ENCODE peak calls at places on chromosomes 2 and 18, in six cellular contexts. B is HepG2, N is A549, E is GM12878, J is endothelial cell of umbilical vein, C is K562. P is an unnamed sample.

GRCh38 chr2:226792155-226792871 is 7.3 kb downstream of the IRS1 start:
- DNase-seq in B (no peak), N (no peak), E (no peak), J (no peak), C (no peak), P (peak)

GRCh38 chr2:222033541-222033940 is 265.3 kb downstream of the PAX3 start:
- DNase-seq in B (no peak), N (no peak), E (no peak), J (no peak), C (no peak), P (no peak)

GRCh38 chr2:62221141-62221540 is 25.2 kb downstream of the B3GNT2 start:
- DNase-seq in B (peak), N (no peak), E (no peak), J (peak), C (no peak), P (no peak)

GRCh38 chr2:108933691-108934117 is 55.3 kb downstream of the EDAR start:
- DNase-seq in B (no peak), N (no peak), E (no peak), J (no peak), C (peak), P (no peak)

GRCh38 chr2:150303281-150303680 is 184.2 kb downstream of the RND3 start:
- DNase-seq in B (no peak), N (no peak), E (no peak), J (no peak), C (no peak), P (peak)

GRCh38 chr2:625415-626135 is 51.6 kb downstream of the TMEM18 start:
- DNase-seq in B (no peak), N (no peak), E (no peak), J (no peak), C (no peak), P (no peak)

GRCh38 chr2:240123821-240124650 is 12.1 kb downstream of the COPS9 start:
- DNase-seq in B (no peak), N (no peak), E (no peak), J (no peak), C (no peak), P (no peak)

GRCh38 chr2:213229814-213230213 is 54.5 kb upstream of the SPAG16 start:
- DNase-seq in B (peak), N (no peak), E (no peak), J (peak), C (no peak), P (peak)

GRCh38 chr2:168796583-168797285 is 5.7 kb upstream of the NOSTRIN start:
- DNase-seq in B (no peak), N (no peak), E (no peak), J (peak), C (peak), P (peak)

GRCh38 chr2:218230882-218231281 is 13.9 kb downstream of the ARPC2 start:
- DNase-seq in B (peak), N (peak), E (no peak), J (no peak), C (no peak), P (peak)

GRCh38 chr2:174846218-174846617 is 81.9 kb upstream of the CHRNA1 start:
- DNase-seq in B (no peak), N (no peak), E (no peak), J (no peak), C (no peak), P (no peak)

GRCh38 chr2:174846941-174847938 is 83.0 kb upstream of the CHRNA1 start:
- DNase-seq in B (no peak), N (no peak), E (no peak), J (peak), C (no peak), P (peak)

GRCh38 chr2:174842496-174842895 is 78.2 kb upstream of the CHRNA1 start:
- DNase-seq in B (no peak), N (no peak), E (no peak), J (no peak), C (no peak), P (no peak)

GRCh38 chr2:174841931-174842330 is 77.7 kb upstream of the CHRNA1 start:
- DNase-seq in B (no peak), N (no peak), E (no peak), J (no peak), C (no peak), P (no peak)

GRCh38 chr2:174844295-174844708 is 80.0 kb upstream of the CHRNA1 start:
- DNase-seq in B (no peak), N (no peak), E (no peak), J (no peak), C (no peak), P (no peak)
- TF ChIP-seq MYC in B (no peak), N (no peak), E (no peak), J (no peak), C (no peak), P (no peak)

DNA sequence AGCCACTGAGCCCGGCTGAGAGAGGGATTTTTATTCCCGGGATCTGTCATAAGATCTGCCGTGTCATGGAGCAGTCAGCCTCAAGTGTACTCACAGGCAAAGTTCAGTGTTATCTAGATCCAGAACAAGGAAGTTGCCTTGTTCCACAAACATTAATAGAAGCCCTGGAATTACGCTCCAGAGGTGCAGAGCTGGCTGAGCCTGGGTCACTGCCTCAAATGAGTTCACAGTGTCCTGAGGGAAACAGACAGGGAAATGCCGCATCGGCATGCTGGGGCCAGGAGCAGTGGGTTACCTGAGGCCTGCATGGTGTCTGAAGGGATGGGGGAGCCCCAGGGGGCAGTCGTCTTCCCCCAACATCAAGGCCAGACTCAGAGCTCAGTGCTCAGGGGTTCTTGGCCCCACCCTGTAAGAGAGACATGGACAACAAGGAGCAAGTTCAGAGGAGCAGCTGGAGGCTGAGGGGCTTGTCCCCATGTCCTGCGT is 42.7 kb upstream of the ODC1 start:
- DNase-seq in B (peak), N (no peak), E (no peak), J (no peak), C (no peak), P (no peak)
- TF ChIP-seq MYC in B (no peak), N (no peak), E (no peak), J (no peak), C (no peak), P (no peak)

GRCh38 chr18:23710068-23710527 is 20.8 kb downstream of the LAMA3 start:
- DNase-seq in B (no peak), N (no peak), E (no peak), J (no peak), C (peak), P (peak)

GRCh38 chr18:23712445-23712844 is 23.2 kb downstream of the LAMA3 start:
- DNase-seq in B (no peak), N (no peak), E (no peak), J (no peak), C (no peak), P (no peak)

GRCh38 chr18:23710946-23711345 is 21.7 kb downstream of the LAMA3 start:
- DNase-seq in B (no peak), N (no peak), E (no peak), J (no peak), C (no peak), P (no peak)

GRCh38 chr18:23706971-23707640 is 17.9 kb downstream of the LAMA3 start:
- DNase-seq in B (no peak), N (no peak), E (no peak), J (no peak), C (no peak), P (no peak)

DNA sequence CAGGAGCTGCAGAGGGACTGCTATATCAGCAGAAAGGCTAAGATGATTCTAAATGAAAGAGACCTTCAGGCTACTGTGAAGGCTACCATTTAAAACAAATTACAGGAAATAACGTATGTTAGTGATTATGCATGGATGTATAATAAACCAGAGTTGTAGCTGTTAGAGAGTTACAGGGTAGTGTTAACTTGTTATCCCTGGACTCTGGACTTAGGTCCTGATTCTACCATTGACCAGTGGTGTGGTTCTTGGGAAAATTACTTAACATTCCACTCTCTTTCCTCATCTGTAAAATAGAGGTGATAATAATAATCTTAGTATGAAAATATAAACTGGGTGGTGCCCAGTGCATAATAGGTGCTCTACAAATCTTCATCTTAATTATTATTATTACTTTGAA is 22.2 kb downstream of the LAMA3 start:
- DNase-seq in B (no peak), N (no peak), E (no peak), J (no peak), C (no peak), P (no peak)
- TF ChIP-seq MYC in B (no peak), N (no peak), E (no peak), J (no peak), C (no peak), P (no peak)

DNA sequence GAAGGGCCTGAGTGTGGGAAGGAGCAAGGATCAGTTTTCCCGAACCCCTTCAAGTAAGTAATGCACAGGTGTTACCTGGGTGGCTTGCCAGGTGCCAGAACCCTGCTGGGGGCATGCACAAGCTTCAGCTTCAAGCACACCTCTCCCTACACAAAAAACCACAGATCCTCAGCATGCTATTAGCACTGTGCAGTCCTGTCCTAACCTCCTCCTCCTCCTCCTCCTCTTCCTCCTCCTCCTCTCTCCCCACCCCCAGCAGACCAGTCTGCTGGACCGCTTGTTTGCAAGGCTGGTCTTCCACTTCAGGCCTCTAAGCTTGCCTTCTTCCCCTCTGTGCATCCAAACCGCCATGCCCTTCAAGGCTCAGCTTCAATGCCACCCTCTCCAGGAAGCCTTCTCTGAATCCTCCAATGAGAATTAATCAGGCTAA is 114.7 kb downstream of the ACAA2 start:
- DNase-seq in B (no peak), N (no peak), E (no peak), J (no peak), C (no peak), P (no peak)
- TF ChIP-seq MYC in B (no peak), N (no peak), E (no peak), J (no peak), C (no peak), P (no peak)

P was measured in NB4.